ENCODE peak calls at places on chromosomes 6 and 20, in four cellular contexts. R is H54, L is NCI-H2081, J is OCI-LY7. P is an unnamed sample.

GRCh38 chr20:62040381-62040922 is 25.2 kb downstream of the TAF4 start:
- DNase-seq in R (no peak), L (no peak), J (no peak), P (no peak)

GRCh38 chr6:127352519-127352918 is 9.1 kb upstream of the ECHDC1 start:
- DNase-seq in R (no peak), L (no peak), J (no peak), P (no peak)

GRCh38 chr20:47440857-47441773 is 60.6 kb upstream of the NCOA3 start:
- DNase-seq in R (peak; percentile 60), L (no peak), J (no peak), P (no peak)

GRCh38 chr6:13624871-13625288 is 9.7 kb downstream of the NOL7 start:
- DNase-seq in R (peak; percentile 28), L (no peak), J (peak; percentile 67), P (no peak)

GRCh38 chr6:149995235-149995750 is 30.0 kb downstream of the RAET1L start:
- DNase-seq in R (no peak), L (no peak), J (no peak), P (no peak)

GRCh38 chr6:125670586-125670985 is 78.8 kb upstream of the HEY2 start:
- DNase-seq in R (no peak), L (no peak), J (no peak), P (no peak)

GRCh38 chr6:116476021-116476678 is 15.0 kb downstream of the CALHM6 start:
- DNase-seq in R (no peak), L (no peak), J (peak; percentile 53), P (no peak)

GRCh38 chr6:1759877-1760276 is 150.2 kb downstream of the FOXC1 start:
- DNase-seq in R (no peak), L (no peak), J (no peak), P (no peak)

GRCh38 chr6:116410945-116411623 is 40.3 kb downstream of the DSE start:
- DNase-seq in R (no peak), L (no peak), J (no peak), P (no peak)

GRCh38 chr6:139112561-139112960 is 22.3 kb upstream of the HECA start:
- DNase-seq in R (no peak), L (no peak), J (no peak), P (no peak)

P was measured in 8988T.